ENCODE peak calls at places on chromosomes 16 and 17, in six cellular contexts. One of them, this sample, is unnamed.

GRCh38 chr16:84281077-84281476 is 13.6 kb upstream of the WFDC1 start:
- DNase-seq in cardiac muscle cell: peak; percentile 31
- DNase-seq in Karpas-422: peak; percentile 83
- DNase-seq in spleen: no peak
- DNase-seq in GM23248: no peak
- DNase-seq in heart right ventricle: no peak
- DNase-seq in this sample: no peak

GRCh38 chr17:37273419-37274051 is 102.2 kb upstream of the C17orf78 start:
- DNase-seq in GM23248: peak; percentile 13
- DNase-seq in spleen: no peak
- DNase-seq in heart right ventricle: no peak
- DNase-seq in cardiac muscle cell: peak; percentile 62
- DNase-seq in Karpas-422: no peak
- DNase-seq in this sample: no peak

GRCh38 chr16:87947356-87948118 is 3.7 kb upstream of the BANP start:
- DNase-seq in Karpas-422: no peak
- DNase-seq in cardiac muscle cell: no peak
- DNase-seq in spleen: no peak
- DNase-seq in heart right ventricle: no peak
- DNase-seq in GM23248: no peak
- DNase-seq in this sample: no peak

GRCh38 chr17:58666858-58667267 is 25.0 kb downstream of the TEX14 start:
- DNase-seq in spleen: peak; percentile 80
- DNase-seq in GM23248: no peak
- DNase-seq in Karpas-422: peak; percentile 85
- DNase-seq in cardiac muscle cell: no peak
- DNase-seq in heart right ventricle: peak; percentile 66
- DNase-seq in this sample: no peak

GRCh38 chr17:13727441-13728171 is 125.9 kb upstream of the HS3ST3A1 start:
- DNase-seq in cardiac muscle cell: no peak
- DNase-seq in heart right ventricle: no peak
- DNase-seq in spleen: no peak
- DNase-seq in Karpas-422: no peak
- DNase-seq in GM23248: peak; percentile 93
- DNase-seq in this sample: no peak

GRCh38 chr16:88548131-88548874 is 21.9 kb upstream of the ZC3H18 start:
- DNase-seq in spleen: no peak
- DNase-seq in GM23248: no peak
- DNase-seq in heart right ventricle: no peak
- DNase-seq in Karpas-422: no peak
- DNase-seq in cardiac muscle cell: no peak
- DNase-seq in this sample: no peak

GRCh38 chr17:12094336-12094735 is 73.7 kb downstream of the MAP2K4 start:
- DNase-seq in heart right ventricle: no peak
- DNase-seq in spleen: no peak
- DNase-seq in GM23248: no peak
- DNase-seq in cardiac muscle cell: no peak
- DNase-seq in Karpas-422: no peak
- DNase-seq in this sample: no peak

GRCh38 chr17:38619451-38619795 is 13.7 kb upstream of the SRCIN1 start:
- DNase-seq in GM23248: no peak
- DNase-seq in Karpas-422: no peak
- DNase-seq in heart right ventricle: no peak
- DNase-seq in cardiac muscle cell: no peak
- DNase-seq in spleen: peak; percentile 1
- DNase-seq in this sample: no peak

GRCh38 chr16:86013867-86014266 is 114.9 kb downstream of the IRF8 start:
- DNase-seq in spleen: no peak
- DNase-seq in cardiac muscle cell: no peak
- DNase-seq in Karpas-422: no peak
- DNase-seq in GM23248: no peak
- DNase-seq in heart right ventricle: no peak
- DNase-seq in this sample: no peak

GRCh38 chr17:60388742-60389141 is 3.2 kb downstream of the USP32 start:
- DNase-seq in GM23248: no peak
- DNase-seq in spleen: no peak
- DNase-seq in Karpas-422: no peak
- DNase-seq in cardiac muscle cell: peak; percentile 28
- DNase-seq in heart right ventricle: no peak
- DNase-seq in this sample: no peak

GRCh38 chr17:77248216-77249054 is 107.7 kb downstream of the SEC14L1 start:
- DNase-seq in Karpas-422: no peak
- DNase-seq in spleen: no peak
- DNase-seq in heart right ventricle: no peak
- DNase-seq in cardiac muscle cell: no peak
- DNase-seq in GM23248: peak; percentile 12
- DNase-seq in this sample: no peak

GRCh38 chr16:28532940-28533647 is 5.7 kb downstream of the NUPR1 start:
- DNase-seq in spleen: no peak
- DNase-seq in GM23248: no peak
- DNase-seq in heart right ventricle: no peak
- DNase-seq in Karpas-422: peak; percentile 21
- DNase-seq in cardiac muscle cell: no peak
- DNase-seq in this sample: no peak

GRCh38 chr16:28534542-28535373 is 4.0 kb downstream of the NUPR1 start:
- DNase-seq in heart right ventricle: no peak
- DNase-seq in Karpas-422: peak; percentile 34
- DNase-seq in cardiac muscle cell: no peak
- DNase-seq in spleen: no peak
- DNase-seq in GM23248: peak; percentile 75
- DNase-seq in this sample: peak; percentile 47

GRCh38 chr16:28537964-28538732 is 626 bp downstream of the NUPR1 start:
- DNase-seq in spleen: no peak
- DNase-seq in GM23248: no peak
- DNase-seq in cardiac muscle cell: no peak
- DNase-seq in Karpas-422: peak; percentile 31
- DNase-seq in heart right ventricle: no peak
- DNase-seq in this sample: no peak

GRCh38 chr16:28538733-28539596 is at the start of gene NUPR1:
- DNase-seq in heart right ventricle: peak; percentile 88
- DNase-seq in spleen: no peak
- DNase-seq in GM23248: peak; percentile 98
- DNase-seq in Karpas-422: peak; percentile 29
- DNase-seq in cardiac muscle cell: no peak
- DNase-seq in this sample: no peak

GRCh38 chr16:28537076-28537475 is 1.7 kb downstream of the NUPR1 start:
- DNase-seq in cardiac muscle cell: no peak
- DNase-seq in spleen: no peak
- DNase-seq in heart right ventricle: no peak
- DNase-seq in Karpas-422: peak; percentile 12
- DNase-seq in GM23248: no peak
- DNase-seq in this sample: no peak
- H3K4me3 ChIP-seq in cardiac muscle cell: no peak overlapping the region
- H3K4me3 ChIP-seq in spleen: peak overlapping the region; percentile 2
- H3K4me3 ChIP-seq in heart right ventricle: peak overlapping the region; percentile 55
- H3K4me3 ChIP-seq in Karpas-422: no peak overlapping the region
- H3K4me3 ChIP-seq in GM23248: peak overlapping the region; percentile 81
- H3K4me3 ChIP-seq in this sample: no peak overlapping the region

GRCh38 chr17:3271072-3271848 is 26.9 kb downstream of the OR3A1 start:
- DNase-seq in spleen: no peak
- DNase-seq in GM23248: no peak
- DNase-seq in cardiac muscle cell: no peak
- DNase-seq in heart right ventricle: no peak
- DNase-seq in Karpas-422: no peak
- DNase-seq in this sample: no peak
- H3K9me3 ChIP-seq in spleen: peaks cover 25% of the 10 kb centered on the region
- H3K9me3 ChIP-seq in GM23248: no peaks in the 10 kb centered on the region
- H3K9me3 ChIP-seq in cardiac muscle cell: no peaks in the 10 kb centered on the region
- H3K9me3 ChIP-seq in heart right ventricle: peaks cover 23% of the 10 kb centered on the region
- H3K9me3 ChIP-seq in Karpas-422: no peaks in the 10 kb centered on the region
- H3K9me3 ChIP-seq in this sample: peaks cover 11% of the 10 kb centered on the region

GRCh38 chr17:79984045-79984840 is 51.4 kb downstream of the TBC1D16 start:
- DNase-seq in GM23248: no peak
- DNase-seq in cardiac muscle cell: no peak
- DNase-seq in heart right ventricle: no peak
- DNase-seq in Karpas-422: no peak
- DNase-seq in spleen: peak; percentile 4
- DNase-seq in this sample: no peak
- H3K27me3 ChIP-seq in GM23248: no peaks in the 10 kb centered on the region
- H3K27me3 ChIP-seq in cardiac muscle cell: no peaks in the 10 kb centered on the region
- H3K27me3 ChIP-seq in heart right ventricle: no peaks in the 10 kb centered on the region
- H3K27me3 ChIP-seq in Karpas-422: no peaks in the 10 kb centered on the region
- H3K27me3 ChIP-seq in spleen: no peaks in the 10 kb centered on the region
- H3K27me3 ChIP-seq in this sample: no peaks in the 10 kb centered on the region

GRCh38 chr17:980406-981291 is 1.1 kb upstream of the NXN start:
- DNase-seq in heart right ventricle: peak; percentile 59
- DNase-seq in cardiac muscle cell: peak; percentile 93
- DNase-seq in GM23248: peak; percentile 96
- DNase-seq in spleen: peak; percentile 89
- DNase-seq in Karpas-422: peak; percentile 94
- DNase-seq in this sample: peak; percentile 53
- H3K4me3 ChIP-seq in heart right ventricle: peak overlapping the region; percentile 94
- H3K4me3 ChIP-seq in cardiac muscle cell: peak overlapping the region; percentile 42
- H3K4me3 ChIP-seq in GM23248: peak overlapping the region; percentile 90
- H3K4me3 ChIP-seq in spleen: peak overlapping the region; percentile 45
- H3K4me3 ChIP-seq in Karpas-422: peak overlapping the region; percentile 56
- H3K4me3 ChIP-seq in this sample: peak overlapping the region; percentile 50

This sample was measured in naive thymus-derived CD4-positive, alpha-beta T cell.